ENCODE peak calls at places on chromosomes 5 and 9, in ten cellular contexts. M, T, V, W, O, Q, L, P, R and F are unnamed samples.

GRCh38 chr5:131983244-131983771 is 28.1 kb downstream of the ACSL6 start:
- DNase-seq in T (no peak), R (no peak), M (peak), O (no peak), V (no peak), Q (no peak), L (no peak), W (no peak), P (no peak), F (no peak)

GRCh38 chr9:88110026-88110425 is 28.2 kb downstream of the SPATA31C2 start:
- DNase-seq in Q (no peak), O (no peak), W (no peak), V (no peak), T (no peak), R (no peak), L (no peak), M (no peak), P (no peak), F (no peak)

GRCh38 chr9:133950916-133951231 is 41.2 kb downstream of the VAV2 start:
- DNase-seq in O (no peak), M (no peak), P (no peak), R (no peak), Q (no peak), L (no peak), W (no peak), T (no peak), V (no peak), F (no peak)

GRCh38 chr9:133677126-133678010 is 41.2 kb downstream of the DBH start:
- DNase-seq in L (peak), Q (no peak), T (no peak), V (no peak), W (no peak), P (no peak), R (no peak), M (peak), O (no peak), F (no peak)

GRCh38 chr5:5025774-5026406 is 114.2 kb upstream of the ADAMTS16 start:
- DNase-seq in Q (peak), L (no peak), W (no peak), T (no peak), V (no peak), P (no peak), M (no peak), R (no peak), O (no peak), F (peak)

GRCh38 chr9:88237454-88238280 is 99.4 kb upstream of the SPATA31C2 start:
- DNase-seq in M (no peak), R (no peak), O (no peak), L (no peak), V (no peak), Q (no peak), P (no peak), T (no peak), W (no peak), F (no peak)

GRCh38 chr9:31597977-31598376 is 786.5 kb upstream of the ACO1 start:
- DNase-seq in P (no peak), T (no peak), R (no peak), W (no peak), Q (no peak), O (no peak), V (no peak), L (no peak), M (no peak), F (peak)

GRCh38 chr9:77158772-77159513 is 18.4 kb upstream of the VPS13A start:
- DNase-seq in O (no peak), R (no peak), M (no peak), Q (peak), T (no peak), L (no peak), P (no peak), V (no peak), W (no peak), F (no peak)

GRCh38 chr9:135508211-135508820 is 7.8 kb downstream of the MRPS2 start:
- DNase-seq in O (no peak), L (no peak), R (no peak), M (no peak), W (no peak), P (no peak), V (no peak), Q (no peak), T (no peak), F (no peak)